ENCODE peak calls at places on chromosome 13, in four cellular contexts. U, E, W and S are unnamed samples.

GRCh38 chr13:105255472-105255871 is 1280.0 kb downstream of the EFNB2 start:
- DNase-seq in U (no peak), E (no peak), W (no peak), S (no peak)

GRCh38 chr13:99199541-99200432 is 867 bp upstream of the UBAC2 start:
- DNase-seq in U (no peak), E (no peak), W (no peak), S (no peak)

GRCh38 chr13:98517576-98518310 is 59.2 kb downstream of the STK24 start:
- DNase-seq in U (no peak), E (no peak), W (no peak), S (no peak)

GRCh38 chr13:45102136-45102802 is 18.0 kb upstream of the GTF2F2 start:
- DNase-seq in U (no peak), E (peak; percentile 24), W (no peak), S (no peak)

GRCh38 chr13:22194106-22194810 is 523.4 kb downstream of the FGF9 start:
- DNase-seq in U (no peak), E (no peak), W (no peak), S (no peak)

GRCh38 chr13:99383511-99383921 is 76.3 kb upstream of the GPR183 start:
- DNase-seq in U (no peak), E (no peak), W (no peak), S (no peak)

GRCh38 chr13:33405371-33405770 is 119.8 kb upstream of the STARD13 start:
- DNase-seq in U (no peak), E (no peak), W (no peak), S (no peak)

GRCh38 chr13:27967736-27968315 is 1.3 kb downstream of the CDX2 start:
- DNase-seq in U (no peak), E (no peak), W (no peak), S (no peak)

GRCh38 chr13:105998233-105998550 is 537.3 kb downstream of the EFNB2 start:
- DNase-seq in U (no peak), E (no peak), W (no peak), S (no peak)

GRCh38 chr13:45674908-45675307 is 27.2 kb upstream of the CBY2 start:
- DNase-seq in U (peak; percentile 60), E (no peak), W (no peak), S (no peak)

GRCh38 chr13:60121288-60121687 is 42.4 kb downstream of the DIAPH3 start:
- DNase-seq in U (no peak), E (no peak), W (no peak), S (no peak)

GRCh38 chr13:113545455-113545930 is 39.1 kb upstream of the TFDP1 start:
- DNase-seq in U (peak; percentile 49), E (no peak), W (no peak), S (no peak)

GRCh38 chr13:59038824-59039223 is 1124.9 kb downstream of the DIAPH3 start:
- DNase-seq in U (no peak), E (no peak), W (no peak), S (no peak)

GRCh38 chr13:107846642-107847041 is 368.7 kb downstream of the LIG4 start:
- DNase-seq in U (no peak), E (no peak), W (no peak), S (no peak)

GRCh38 chr13:40813662-40814454 is 24.4 kb downstream of the SLC25A15 start:
- DNase-seq in U (no peak), E (no peak), W (peak; percentile 36), S (no peak)

GRCh38 chr13:41099986-41100385 is 32.6 kb downstream of the KBTBD6 start:
- DNase-seq in U (no peak), E (no peak), W (no peak), S (no peak)

GRCh38 chr13:98930014-98930625 is 47.7 kb downstream of the DOCK9 start:
- DNase-seq in U (no peak), E (no peak), W (no peak), S (no peak)

DNA sequence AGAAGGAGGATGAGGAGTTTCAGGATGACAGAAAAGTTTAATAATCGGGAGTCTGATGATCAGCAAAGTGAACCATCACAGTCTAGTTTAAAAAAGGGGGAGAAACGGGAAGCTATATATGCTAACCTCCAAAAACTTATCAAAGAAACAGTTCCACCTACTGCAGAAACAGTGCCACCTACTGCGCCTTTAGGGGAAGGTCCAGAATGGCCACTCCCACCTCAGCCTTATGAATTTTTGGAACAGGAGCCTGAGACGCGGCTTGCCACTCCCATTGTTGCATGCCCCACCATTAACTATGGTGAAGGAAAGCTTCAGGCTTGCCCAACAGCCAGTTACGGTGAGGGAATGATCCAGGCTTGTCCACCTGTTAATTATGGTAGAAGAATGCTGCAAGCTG is 929.0 kb downstream of the SLITRK6 start:
- DNase-seq in U (no peak), E (no peak), W (peak; percentile 47), S (no peak)
- TF ChIP-seq CTCF in U (no peak), E (peak; percentile 29), W (peak; percentile 24), S (peak; percentile 36)

GRCh38 chr13:97026759-97027555 is 32.7 kb upstream of the OXGR1 start:
- DNase-seq in U (no peak), E (no peak), W (no peak), S (no peak)

GRCh38 chr13:97028441-97029299 is 34.4 kb upstream of the OXGR1 start:
- DNase-seq in U (no peak), E (no peak), W (peak; percentile 44), S (peak; percentile 76)

DNA sequence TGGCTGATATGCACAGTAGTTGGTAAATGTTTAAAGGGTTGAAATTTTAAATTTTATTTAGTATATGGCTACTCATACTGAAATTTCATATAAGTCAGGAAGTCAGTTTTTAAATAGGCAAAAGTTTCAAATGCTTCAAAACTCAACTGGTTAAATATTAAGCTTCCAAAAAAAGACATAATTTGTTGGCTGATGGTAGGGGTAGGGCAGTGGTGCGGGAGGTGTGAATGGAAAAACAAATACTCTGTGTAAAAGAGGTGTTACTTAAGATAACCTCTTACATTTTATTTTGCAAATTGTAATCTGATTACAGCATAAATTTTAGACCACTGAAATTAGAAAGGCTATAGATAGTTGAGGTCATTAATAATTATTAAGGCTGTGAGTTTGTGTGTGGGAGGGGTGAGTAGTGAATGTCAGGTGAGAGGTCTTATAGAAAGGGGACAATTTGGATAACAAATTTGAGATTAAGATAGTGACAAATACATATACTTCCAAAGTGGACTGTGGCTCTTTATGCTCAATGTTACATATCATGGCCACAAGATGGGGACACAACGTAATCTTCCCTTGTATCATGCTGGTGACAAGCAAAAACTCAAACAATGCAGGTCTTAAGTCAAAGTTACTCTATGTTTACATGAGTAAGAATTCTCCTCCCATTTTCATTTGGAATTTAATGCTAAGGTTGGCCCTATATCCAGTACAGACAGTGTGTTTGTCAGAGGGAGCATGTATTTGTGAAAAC is 36.6 kb upstream of the OXGR1 start:
- DNase-seq in U (no peak), E (peak; percentile 4), W (peak; percentile 16), S (no peak)
- TF ChIP-seq CTCF in U (peak; percentile 23), E (peak; percentile 11), W (no peak), S (peak; percentile 67)

GRCh38 chr13:94710881-94711560 is 1.3 kb downstream of the SOX21 start:
- DNase-seq in U (no peak), E (no peak), W (peak; percentile 18), S (no peak)
- TF ChIP-seq CTCF in U (no peak), E (no peak), W (no peak), S (peak; percentile 60)

DNA sequence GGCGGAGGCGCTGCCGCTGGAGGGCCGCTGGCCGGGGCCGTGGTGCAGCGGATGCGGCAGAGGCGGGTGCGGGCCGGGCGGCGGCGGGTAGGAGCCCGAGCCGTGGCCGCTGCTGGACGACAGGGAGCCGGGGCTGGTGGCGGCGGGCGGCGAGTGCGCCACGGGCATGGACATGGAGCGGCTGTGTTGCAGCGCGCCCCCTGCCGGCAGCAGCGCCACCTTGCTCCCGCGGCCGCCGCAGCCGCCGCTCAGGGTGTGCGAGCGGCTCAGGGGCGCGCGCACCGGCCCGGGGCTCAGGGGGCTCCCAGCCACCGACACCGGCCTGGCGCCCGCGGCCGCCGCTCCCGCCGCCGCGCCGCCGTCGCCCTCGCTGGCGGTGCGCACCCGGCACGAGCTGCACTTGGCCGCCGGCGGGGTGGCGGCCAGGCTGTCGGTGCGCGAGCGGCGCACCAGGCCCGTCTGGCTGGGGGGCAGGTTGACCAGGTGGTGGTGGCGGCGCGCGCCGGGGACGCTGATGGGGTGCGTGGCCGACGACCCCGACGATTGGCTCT is 1.7 kb downstream of the IRS2 start:
- DNase-seq in U (peak; percentile 47), E (no peak), W (peak; percentile 59), S (peak; percentile 84)
- TF ChIP-seq CTCF in U (peak; percentile 25), E (peak; percentile 43), W (no peak), S (peak; percentile 72)

GRCh38 chr13:100673831-100674362 is 698 bp downstream of the TMTC4 start:
- DNase-seq in U (no peak), E (peak; percentile 63), W (peak; percentile 84), S (no peak)

GRCh38 chr13:100675660-100676129 is 1.1 kb upstream of the TMTC4 start:
- DNase-seq in U (no peak), E (no peak), W (no peak), S (no peak)

GRCh38 chr13:100673376-100673830 is 1.2 kb downstream of the TMTC4 start:
- DNase-seq in U (no peak), E (no peak), W (no peak), S (peak; percentile 11)

GRCh38 chr13:100674363-100674847 is at the start of gene TMTC4:
- DNase-seq in U (no peak), E (no peak), W (no peak), S (no peak)

GRCh38 chr13:100674848-100675659 is 459 bp upstream of the TMTC4 start:
- DNase-seq in U (peak; percentile 93), E (peak; percentile 92), W (peak; percentile 100), S (peak; percentile 100)
- TF ChIP-seq CTCF in U (peak; percentile 32), E (peak; percentile 47), W (no peak), S (no peak)

GRCh38 chr13:49517461-49517860 is 21.7 kb downstream of the PHF11 start:
- DNase-seq in U (no peak), E (no peak), W (no peak), S (peak; percentile 9)
- TF ChIP-seq CTCF in U (peak; percentile 61), E (peak; percentile 47), W (no peak), S (peak; percentile 46)

DNA sequence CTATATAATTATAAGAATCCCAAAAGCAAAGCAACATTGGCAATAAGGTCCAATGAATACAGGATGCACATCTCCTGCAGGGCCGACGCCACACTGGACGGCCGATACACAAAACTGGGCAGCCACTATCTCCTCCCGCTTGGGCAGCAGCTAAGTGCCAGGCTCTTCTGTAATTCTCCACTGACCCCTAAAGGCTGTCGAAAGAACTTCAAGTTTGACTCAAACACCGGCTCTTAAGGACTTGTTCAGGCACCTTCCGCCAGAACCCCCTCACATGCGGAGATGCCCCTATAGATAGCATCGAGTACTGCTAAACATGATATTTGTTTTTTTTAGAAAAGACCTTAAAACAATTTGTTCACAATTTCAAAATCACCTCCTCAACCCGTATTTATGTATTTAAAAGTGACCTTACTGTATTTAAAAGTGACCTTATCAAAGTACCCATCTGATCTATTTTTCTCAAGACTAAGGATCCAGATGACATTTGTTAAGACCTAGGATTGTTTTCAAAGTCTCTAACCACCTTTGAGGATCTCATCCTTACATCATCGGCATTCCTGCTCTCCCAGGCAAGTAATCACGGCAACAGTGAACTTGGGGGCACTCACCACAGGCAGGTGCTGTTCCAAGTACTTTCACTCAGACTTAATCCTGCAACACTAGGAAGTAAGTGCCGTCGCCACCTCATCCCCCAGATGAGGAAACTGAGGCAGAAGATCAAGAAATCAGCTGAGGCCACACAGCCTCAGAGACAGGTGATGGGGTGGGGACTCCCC is 77.8 kb downstream of the TUBGCP3 start:
- DNase-seq in U (peak; percentile 19), E (peak; percentile 23), W (peak; percentile 43), S (peak; percentile 33)
- TF ChIP-seq CTCF in U (peak; percentile 59), E (peak; percentile 60), W (no peak), S (peak; percentile 74)

GRCh38 chr13:87255394-87255793 is 415.8 kb upstream of the SLITRK5 start:
- DNase-seq in U (no peak), E (no peak), W (no peak), S (no peak)
- TF ChIP-seq CTCF in U (no peak), E (no peak), W (no peak), S (no peak)

GRCh38 chr13:62544928-62545327 is 1129.3 kb upstream of the PCDH20 start:
- DNase-seq in U (no peak), E (no peak), W (no peak), S (no peak)
- TF ChIP-seq CTCF in U (no peak), E (peak; percentile 6), W (no peak), S (no peak)